ENCODE peak calls at places on chromosome 9, in nine cellular contexts. F is IMR-90, V is transverse colon, H is suprapubic skin, W is kidney, X is lung, E is Peyer's patch, N is heart left ventricle, I is tibial artery. U is an unnamed sample. For H3K36me3, the result is how much of the 10 kb centered on the place peaks cover.

GRCh38 chr9:34590376-34591090 is 1.0 kb upstream of the CNTFR start:
- DNase-seq in I (peak), E (no peak), N (no peak), X (no peak), H (peak), V (peak), F (no peak), W (peak), U (no peak)

GRCh38 chr9:85742630-85742928 is 825 bp upstream of the AGTPBP1 start:
- DNase-seq in H (no peak), X (no peak), I (no peak), F (peak), V (no peak), E (no peak), W (no peak), N (no peak), U (no peak)

GRCh38 chr9:86434039-86434726 is 80.0 kb upstream of the TUT7 start:
- DNase-seq in N (no peak), I (peak), X (no peak), E (no peak), V (no peak), F (peak), W (no peak), H (peak), U (peak)

GRCh38 chr9:7149258-7149657 is 391.5 kb downstream of the KDM4C start:
- DNase-seq in W (no peak), H (no peak), E (no peak), F (no peak), X (no peak), V (no peak), N (no peak), I (no peak), U (no peak)

GRCh38 chr9:98811051-98811650 is 3.7 kb downstream of the GALNT12 start:
- DNase-seq in N (no peak), W (no peak), X (no peak), V (no peak), I (no peak), F (peak), H (peak), E (no peak), U (no peak)

GRCh38 chr9:69035438-69036316 is at the start of gene FXN:
- DNase-seq in E (peak), N (peak), H (peak), I (peak), F (peak), X (peak), V (peak), W (peak), U (peak)

GRCh38 chr9:95511232-95511951 is 5.4 kb downstream of the PTCH1 start:
- DNase-seq in W (peak), F (peak), V (peak), X (peak), N (no peak), I (peak), E (no peak), H (peak), U (peak)

GRCh38 chr9:8652282-8652681 is 852.7 kb upstream of the DMAC1 start:
- DNase-seq in I (no peak), H (no peak), N (no peak), X (no peak), V (no peak), E (no peak), W (no peak), F (no peak), U (no peak)

GRCh38 chr9:105510024-105510423 is 47.9 kb upstream of the FKTN start:
- DNase-seq in I (no peak), N (no peak), V (no peak), H (no peak), X (no peak), F (peak), E (no peak), W (no peak), U (no peak)

GRCh38 chr9:6646028-6646636 is 603 bp upstream of the GLDC start:
- DNase-seq in H (no peak), V (no peak), N (no peak), E (no peak), I (no peak), F (no peak), X (no peak), W (no peak), U (no peak)

GRCh38 chr9:90905079-90905478 is 103.5 kb downstream of the SYK start:
- DNase-seq in N (no peak), H (no peak), E (no peak), F (no peak), W (peak), I (no peak), X (peak), V (no peak), U (no peak)

GRCh38 chr9:36092509-36093215 is 43.9 kb upstream of the GLIPR2 start:
- DNase-seq in W (no peak), I (no peak), X (no peak), N (no peak), V (peak), E (peak), H (no peak), F (no peak), U (peak)

GRCh38 chr9:78918976-78919375 is 622.1 kb downstream of the PSAT1 start:
- DNase-seq in H (no peak), I (no peak), N (no peak), W (no peak), E (no peak), V (no peak), F (no peak), X (no peak), U (no peak)

GRCh38 chr9:129184743-129185142 is 6.7 kb upstream of the IER5L start:
- DNase-seq in W (no peak), E (no peak), X (no peak), N (no peak), H (no peak), I (no peak), V (no peak), F (no peak), U (no peak)

GRCh38 chr9:125486109-125486508 is 220.9 kb downstream of the MAPKAP1 start:
- DNase-seq in F (no peak), V (no peak), W (no peak), X (no peak), E (no peak), H (no peak), I (no peak), N (no peak), U (no peak)

GRCh38 chr9:124216474-124217176 is 41.1 kb upstream of the NEK6 start:
- DNase-seq in F (no peak), E (peak), H (peak), V (peak), X (peak), N (no peak), W (no peak), I (peak), U (peak)

GRCh38 chr9:93346240-93347112 is 105.0 kb upstream of the FAM120A start:
- DNase-seq in X (no peak), I (no peak), N (no peak), W (peak), H (no peak), V (no peak), E (no peak), F (no peak), U (no peak)

GRCh38 chr9:103361906-103362305 is 366.8 kb downstream of the CYLC2 start:
- DNase-seq in W (no peak), N (no peak), V (no peak), I (no peak), H (no peak), X (no peak), F (no peak), E (no peak), U (no peak)

GRCh38 chr9:79651251-79651795 is 79.6 kb downstream of the TLE4 start:
- DNase-seq in X (peak), W (no peak), H (no peak), I (no peak), F (no peak), V (no peak), E (no peak), N (no peak), U (no peak)

GRCh38 chr9:20189871-20190270 is 401.0 kb upstream of the SLC24A2 start:
- DNase-seq in V (no peak), E (no peak), H (no peak), N (no peak), W (no peak), I (no peak), F (no peak), X (no peak), U (no peak)

GRCh38 chr9:120901704-120902103 is 24.7 kb upstream of the PHF19 start:
- DNase-seq in X (no peak), E (no peak), V (no peak), W (no peak), F (no peak), N (no peak), I (no peak), H (no peak), U (no peak)

GRCh38 chr9:85248514-85249312 is 493.0 kb downstream of the AGTPBP1 start:
- DNase-seq in H (no peak), V (no peak), W (no peak), F (no peak), X (no peak), E (no peak), I (no peak), N (no peak), U (no peak)

GRCh38 chr9:20178197-20178596 is 389.4 kb upstream of the SLC24A2 start:
- DNase-seq in H (no peak), V (no peak), F (no peak), W (no peak), N (no peak), E (no peak), I (no peak), X (no peak), U (no peak)

GRCh38 chr9:130500340-130500771 is 55.6 kb downstream of the ASS1 start:
- DNase-seq in F (no peak), V (peak), W (no peak), I (no peak), N (no peak), X (no peak), H (no peak), E (no peak), U (no peak)

GRCh38 chr9:92294297-92294676 is 790 bp upstream of the IARS1 start:
- DNase-seq in F (peak), N (no peak), H (no peak), V (no peak), E (no peak), I (no peak), X (no peak), W (no peak), U (no peak)

GRCh38 chr9:13034696-13035006 is 244.8 kb downstream of the MPDZ start:
- DNase-seq in W (no peak), N (no peak), H (no peak), F (no peak), I (no peak), V (no peak), E (no peak), X (no peak), U (no peak)

GRCh38 chr9:105195259-105195658 is 49.2 kb upstream of the SLC44A1 start:
- DNase-seq in F (no peak), I (no peak), N (no peak), X (no peak), V (no peak), E (no peak), H (no peak), W (no peak), U (no peak)

GRCh38 chr9:16551692-16552091 is 318.8 kb downstream of the BNC2 start:
- DNase-seq in W (no peak), E (no peak), I (no peak), N (no peak), V (no peak), H (no peak), X (peak), F (no peak), U (no peak)

GRCh38 chr9:104927216-104927911 is 591 bp downstream of the ABCA1 start:
- DNase-seq in F (peak), W (peak), H (peak), E (peak), N (peak), I (peak), X (no peak), V (peak), U (no peak)

GRCh38 chr9:128503870-128504269 is 649 bp upstream of the GLE1 start:
- DNase-seq in W (no peak), I (peak), N (no peak), V (peak), E (peak), H (no peak), F (no peak), X (peak), U (no peak)

GRCh38 chr9:111795557-111795839 is 761 bp upstream of the SHOC1 start:
- DNase-seq in E (no peak), W (no peak), H (no peak), F (no peak), I (no peak), N (no peak), X (no peak), V (no peak), U (no peak)

GRCh38 chr9:98991981-98992884 is 48.5 kb downstream of the COL15A1 start:
- DNase-seq in H (no peak), E (no peak), F (no peak), W (no peak), X (no peak), V (no peak), I (no peak), N (no peak), U (no peak)

GRCh38 chr9:104808030-104808614 is 44.2 kb downstream of the NIPSNAP3B start:
- DNase-seq in H (no peak), W (no peak), X (no peak), E (no peak), V (no peak), F (peak), N (no peak), I (no peak), U (no peak)

GRCh38 chr9:75890541-75891276 is at the start of gene PCSK5:
- DNase-seq in I (peak), F (peak), W (peak), X (peak), E (peak), H (peak), V (peak), N (peak), U (peak)

GRCh38 chr9:81519816-81520215 is 169.5 kb downstream of the TLE1 start:
- DNase-seq in E (no peak), V (no peak), X (no peak), F (peak), I (no peak), N (no peak), H (no peak), W (no peak), U (no peak)

GRCh38 chr9:35035851-35036701 is 36.3 kb downstream of the VCP start:
- DNase-seq in E (peak), W (peak), I (peak), F (peak), H (no peak), V (peak), X (peak), N (peak), U (peak)

GRCh38 chr9:135515541-135515951 is 5.7 kb upstream of the LCN1 start:
- DNase-seq in I (no peak), N (no peak), V (no peak), E (no peak), H (no peak), X (no peak), W (no peak), F (no peak), U (no peak)

GRCh38 chr9:124771867-124772621 is 933 bp upstream of the NR6A1 start:
- DNase-seq in I (no peak), E (peak), W (peak), H (peak), V (peak), F (peak), N (peak), X (peak), U (peak)

GRCh38 chr9:36765468-36766341 is 193.0 kb downstream of the MELK start:
- DNase-seq in I (peak), F (peak), N (peak), X (peak), E (peak), V (peak), W (peak), H (peak), U (peak)

GRCh38 chr9:113648586-113648985 is 185.1 kb downstream of the RGS3 start:
- DNase-seq in W (no peak), F (no peak), V (no peak), N (no peak), E (no peak), I (no peak), H (peak), X (no peak), U (no peak)
- H3K36me3 ChIP-seq in W (under half), F (under half), V (under half), N (under half), E (under half), I (under half), H (under half), X (under half), U (under half)

GRCh38 chr9:38065369-38066075 is 3.5 kb downstream of the SHB start:
- DNase-seq in I (no peak), W (no peak), N (no peak), V (no peak), H (peak), F (no peak), E (no peak), X (no peak), U (no peak)
- H3K36me3 ChIP-seq in I (under half), W (under half), N (under half), V (under half), H (under half), F (under half), E (under half), X (under half), U (under half)

DNA sequence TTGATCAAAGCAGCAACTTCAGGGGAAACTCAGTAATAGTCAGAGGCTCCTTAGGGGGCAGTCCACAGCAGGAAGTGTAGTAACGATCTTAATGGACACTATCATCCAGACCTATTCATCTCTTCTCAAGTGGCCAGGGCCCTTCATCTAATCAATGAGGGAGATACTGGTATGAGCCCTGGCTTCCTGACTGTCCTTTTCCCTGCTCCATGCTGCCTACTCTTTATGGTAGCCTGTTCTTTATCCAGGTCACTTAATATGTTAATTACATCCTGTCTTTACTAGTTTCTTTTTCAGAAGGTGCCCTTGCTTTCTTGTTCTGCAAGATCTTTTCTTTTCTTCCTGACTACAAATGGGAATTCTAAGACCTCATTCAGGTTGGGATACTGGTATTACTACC is 197.1 kb downstream of the CAVIN4 start:
- DNase-seq in V (no peak), N (no peak), W (no peak), E (no peak), F (no peak), X (no peak), I (no peak), H (no peak), U (no peak)
- H3K36me3 ChIP-seq in V (under half), N (under half), W (under half), E (under half), F (under half), X (under half), I (under half), H (under half), U (under half)

GRCh38 chr9:134144801-134145200 is 8.9 kb downstream of the WDR5 start:
- DNase-seq in F (peak), V (no peak), H (no peak), E (no peak), I (no peak), X (no peak), N (no peak), W (no peak), U (no peak)

GRCh38 chr9:134138292-134138691 is 2.4 kb downstream of the WDR5 start:
- DNase-seq in X (no peak), E (no peak), V (peak), F (no peak), H (no peak), N (no peak), I (no peak), W (no peak), U (no peak)

GRCh38 chr9:134139081-134139480 is 3.2 kb downstream of the WDR5 start:
- DNase-seq in H (no peak), E (no peak), V (no peak), F (peak), X (no peak), N (no peak), W (peak), I (no peak), U (no peak)

GRCh38 chr9:134145262-134145661 is 9.4 kb downstream of the WDR5 start:
- DNase-seq in E (no peak), H (no peak), V (no peak), N (no peak), W (no peak), I (no peak), F (no peak), X (no peak), U (no peak)

DNA sequence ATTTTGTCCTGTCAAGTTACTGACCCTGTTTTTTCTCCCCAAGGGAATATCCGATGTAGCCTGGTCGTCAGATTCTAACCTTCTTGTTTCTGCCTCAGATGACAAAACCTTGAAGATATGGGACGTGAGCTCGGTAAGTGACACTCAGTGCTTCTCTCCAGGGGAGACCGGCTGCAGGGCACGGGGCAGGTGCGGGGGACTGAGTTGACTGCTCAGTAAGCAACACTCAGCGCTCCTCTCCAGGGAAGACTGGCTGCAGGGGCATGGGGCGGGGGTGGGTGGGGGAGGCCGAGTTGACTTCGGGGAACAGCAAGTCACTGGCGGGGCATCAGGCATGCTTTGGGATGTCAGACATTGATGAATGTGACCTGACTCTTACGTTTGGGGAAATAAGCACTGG is 6.0 kb downstream of the WDR5 start:
- DNase-seq in N (no peak), X (no peak), V (no peak), F (no peak), E (no peak), H (no peak), I (no peak), W (no peak), U (no peak)
- H3K36me3 ChIP-seq in N (half or more), X (under half), V (under half), F (under half), E (under half), H (half or more), I (half or more), W (under half), U (half or more)

GRCh38 chr9:137575382-137575724 is 3.4 kb downstream of the DPH7 start:
- DNase-seq in H (no peak), X (no peak), E (no peak), W (no peak), I (no peak), V (no peak), F (no peak), N (no peak), U (no peak)
- H3K36me3 ChIP-seq in H (under half), X (under half), E (under half), W (under half), I (under half), V (under half), F (under half), N (half or more), U (under half)

GRCh38 chr9:33044162-33044673 is 19.1 kb downstream of the DNAJA1 start:
- DNase-seq in F (peak), V (peak), N (peak), I (peak), H (peak), W (peak), E (peak), X (peak), U (peak)
- H3K36me3 ChIP-seq in F (under half), V (under half), N (half or more), I (under half), H (under half), W (under half), E (under half), X (under half), U (under half)

U was measured in CD4-positive, CD25-positive, alpha-beta regulatory T cell.